ENCODE peak calls at places on chromosomes 13 and 19, in four cellular contexts. One of them, this sample, is unnamed.

GRCh38 chr19:9565900-9566705 is 18.2 kb downstream of the ZNF121 start:
- DNase-seq in small intestine: no peak
- DNase-seq in glutamatergic neuron: no peak
- DNase-seq in NCI-H774: no peak
- DNase-seq in this sample: no peak

GRCh38 chr13:68064371-68064770 is 834.2 kb upstream of the PCDH9 start:
- DNase-seq in small intestine: no peak
- DNase-seq in glutamatergic neuron: no peak
- DNase-seq in NCI-H774: no peak
- DNase-seq in this sample: no peak

GRCh38 chr13:112802808-112803207 is 113.0 kb downstream of the ATP11A start:
- DNase-seq in small intestine: no peak
- DNase-seq in glutamatergic neuron: no peak
- DNase-seq in NCI-H774: no peak
- DNase-seq in this sample: no peak

GRCh38 chr13:46804391-46804815 is 7.4 kb upstream of the ESD start:
- DNase-seq in small intestine: no peak
- DNase-seq in glutamatergic neuron: no peak
- DNase-seq in NCI-H774: no peak
- DNase-seq in this sample: no peak

GRCh38 chr13:20901668-20902437 is 693 bp downstream of the XPO4 start:
- DNase-seq in small intestine: peak; percentile 77
- DNase-seq in glutamatergic neuron: peak; percentile 55
- DNase-seq in NCI-H774: no peak
- DNase-seq in this sample: peak; percentile 57

GRCh38 chr19:11887618-11888531 is at the start of gene ZNF69:
- DNase-seq in small intestine: peak; percentile 80
- DNase-seq in glutamatergic neuron: peak; percentile 96
- DNase-seq in NCI-H774: no peak
- DNase-seq in this sample: peak; percentile 94

GRCh38 chr19:4831351-4832340 is at the start of gene TICAM1:
- DNase-seq in small intestine: peak; percentile 83
- DNase-seq in glutamatergic neuron: no peak
- DNase-seq in NCI-H774: peak; percentile 3
- DNase-seq in this sample: peak; percentile 40

GRCh38 chr13:44129418-44129817 is 244.2 kb upstream of the SERP2 start:
- DNase-seq in small intestine: no peak
- DNase-seq in glutamatergic neuron: no peak
- DNase-seq in NCI-H774: no peak
- DNase-seq in this sample: no peak

GRCh38 chr19:46950526-46951235 is 69.0 kb upstream of the NPAS1 start:
- DNase-seq in small intestine: no peak
- DNase-seq in glutamatergic neuron: peak; percentile 53
- DNase-seq in NCI-H774: no peak
- DNase-seq in this sample: no peak

GRCh38 chr19:41328157-41328817 is 18.3 kb downstream of the CCDC97 start:
- DNase-seq in small intestine: peak; percentile 55
- DNase-seq in glutamatergic neuron: no peak
- DNase-seq in NCI-H774: no peak
- DNase-seq in this sample: no peak

GRCh38 chr13:100594731-100595130 is 6.1 kb upstream of the GGACT start:
- DNase-seq in small intestine: peak; percentile 46
- DNase-seq in glutamatergic neuron: peak; percentile 27
- DNase-seq in NCI-H774: no peak
- DNase-seq in this sample: peak; percentile 8

GRCh38 chr19:41297628-41298326 is 12.2 kb upstream of the CCDC97 start:
- DNase-seq in small intestine: peak; percentile 44
- DNase-seq in glutamatergic neuron: no peak
- DNase-seq in NCI-H774: no peak
- DNase-seq in this sample: no peak

GRCh38 chr19:6020166-6020967 is 42.4 kb upstream of the RANBP3 start:
- DNase-seq in small intestine: no peak
- DNase-seq in glutamatergic neuron: no peak
- DNase-seq in NCI-H774: peak; percentile 83
- DNase-seq in this sample: no peak